ENCODE peak calls at places on chromosomes 5 and 9, in nine cellular contexts. N is NCI-H146, V is neural progenitor cell, G is GM12865, R is MCF 10A, D is transverse colon, X is globus pallidus, M is COR-L47, I is endothelial cell. A is an unnamed sample.

GRCh38 chr5:103849934-103850333 is 287.3 kb upstream of the NUDT12 start:
- DNase-seq in G (peak), V (no peak), X (no peak), R (peak), M (no peak), I (no peak), N (no peak), D (no peak), A (no peak)

GRCh38 chr5:142611154-142611553 is 74.7 kb downstream of the FGF1 start:
- DNase-seq in R (peak), X (peak), D (peak), N (peak), V (peak), M (peak), G (peak), I (peak), A (peak)

GRCh38 chr5:65566505-65566904 is 3.4 kb downstream of the PPWD1 start:
- DNase-seq in D (no peak), I (no peak), M (no peak), X (no peak), V (no peak), R (no peak), G (no peak), N (no peak), A (no peak)

GRCh38 chr5:76742586-76742985 is 26.7 kb downstream of the F2R start:
- DNase-seq in G (no peak), X (no peak), I (no peak), V (no peak), N (no peak), D (no peak), R (peak), M (no peak), A (no peak)

GRCh38 chr5:12354686-12355085 is 450.4 kb upstream of the CTNND2 start:
- DNase-seq in D (no peak), R (no peak), V (peak), M (no peak), X (no peak), I (no peak), N (no peak), G (no peak), A (no peak)

GRCh38 chr5:124444147-124444775 is 302.2 kb downstream of the ZNF608 start:
- DNase-seq in M (no peak), G (peak), N (no peak), R (no peak), X (no peak), V (no peak), I (no peak), D (no peak), A (no peak)

GRCh38 chr9:136902259-136902821 is 16.0 kb downstream of the TRAF2 start:
- DNase-seq in M (no peak), G (peak), N (no peak), X (no peak), V (no peak), I (no peak), D (peak), R (peak), A (no peak)

GRCh38 chr9:95273369-95274051 is 44.0 kb downstream of the FANCC start:
- DNase-seq in G (peak), I (no peak), N (no peak), M (no peak), V (no peak), R (no peak), X (no peak), D (no peak), A (no peak)

GRCh38 chr9:20623021-20623747 is 885 bp upstream of the MLLT3 start:
- DNase-seq in N (peak), M (peak), D (peak), I (peak), R (peak), V (peak), X (peak), G (peak), A (peak)

GRCh38 chr9:123488683-123489321 is 132.8 kb downstream of the CRB2 start:
- DNase-seq in X (no peak), R (no peak), M (no peak), I (no peak), D (no peak), N (no peak), V (peak), G (no peak), A (no peak)

GRCh38 chr9:99005651-99006050 is 61.9 kb downstream of the COL15A1 start:
- DNase-seq in N (no peak), D (no peak), I (no peak), G (no peak), V (no peak), X (no peak), R (no peak), M (no peak), A (peak)

GRCh38 chr9:656918-657583 is 184.4 kb upstream of the DMRT1 start:
- DNase-seq in R (peak), M (no peak), V (no peak), I (no peak), X (no peak), N (no peak), G (no peak), D (no peak), A (no peak)

GRCh38 chr5:127077346-127077745 is 4.0 kb upstream of the C5orf63 start:
- DNase-seq in N (no peak), R (no peak), X (no peak), V (no peak), G (no peak), M (no peak), D (no peak), I (no peak), A (no peak)

GRCh38 chr5:87541033-87541432 is 128.3 kb upstream of the CCNH start:
- DNase-seq in V (peak), R (peak), X (peak), N (no peak), D (peak), M (peak), I (peak), G (peak), A (peak)

GRCh38 chr9:108919517-108919916 is 14.4 kb downstream of the ELP1 start:
- DNase-seq in X (no peak), G (no peak), I (no peak), D (no peak), V (no peak), M (no peak), R (no peak), N (no peak), A (no peak)

GRCh38 chr5:73438048-73438896 is 10.3 kb downstream of the FOXD1 start:
- DNase-seq in R (no peak), M (no peak), G (no peak), D (no peak), V (no peak), X (no peak), N (peak), I (no peak), A (no peak)

GRCh38 chr5:151739395-151739794 is 19.0 kb downstream of the ATOX1 start:
- DNase-seq in V (no peak), M (no peak), N (no peak), X (no peak), D (no peak), I (no peak), R (no peak), G (no peak), A (peak)

GRCh38 chr9:128285033-128285784 is 9.1 kb downstream of the SWI5 start:
- DNase-seq in R (no peak), X (no peak), I (no peak), V (no peak), D (no peak), N (no peak), G (no peak), M (no peak), A (no peak)

GRCh38 chr9:136014147-136014927 is 53.2 kb upstream of the UBAC1 start:
- DNase-seq in V (no peak), G (no peak), I (no peak), N (no peak), R (no peak), M (no peak), D (peak), X (no peak), A (no peak)

GRCh38 chr9:84447305-84447704 is 106.7 kb upstream of the SLC28A3 start:
- DNase-seq in R (peak), G (no peak), N (no peak), I (no peak), M (no peak), X (no peak), V (no peak), D (no peak), A (no peak)

GRCh38 chr9:128787583-128788156 is 617 bp downstream of the TBC1D13 start:
- DNase-seq in I (no peak), M (no peak), N (peak), G (no peak), D (peak), V (no peak), X (no peak), R (peak), A (no peak)

GRCh38 chr9:134886413-134886913 is 5.9 kb downstream of the FCN2 start:
- DNase-seq in D (no peak), G (no peak), V (no peak), N (no peak), I (no peak), R (no peak), M (no peak), X (no peak), A (no peak)

GRCh38 chr9:33415152-33416038 is 13.0 kb upstream of the AQP7 start:
- DNase-seq in N (peak), D (peak), M (peak), I (peak), R (peak), X (peak), G (peak), V (peak), A (peak)

GRCh38 chr5:21236896-21237830 is 1249.2 kb upstream of the CDH18 start:
- DNase-seq in G (no peak), I (no peak), R (peak), M (peak), N (peak), D (no peak), V (no peak), X (no peak), A (no peak)

GRCh38 chr5:55865831-55866230 is 14.7 kb downstream of the IL31RA start:
- DNase-seq in M (no peak), D (no peak), N (no peak), G (no peak), V (peak), R (no peak), I (no peak), X (no peak), A (peak)

GRCh38 chr9:34338664-34339063 is 9.3 kb downstream of the NUDT2 start:
- DNase-seq in R (no peak), G (no peak), D (no peak), X (peak), N (no peak), V (no peak), I (no peak), M (no peak), A (no peak)

GRCh38 chr5:2371419-2371710 is 380.1 kb downstream of the IRX2 start:
- DNase-seq in G (no peak), V (no peak), X (no peak), D (no peak), N (no peak), M (no peak), R (no peak), I (no peak), A (no peak)

GRCh38 chr5:162132348-162132747 is 64.8 kb downstream of the GABRG2 start:
- DNase-seq in D (no peak), N (no peak), R (no peak), X (no peak), V (no peak), M (no peak), G (no peak), I (no peak), A (no peak)

GRCh38 chr5:174145821-174146220 is 100.3 kb downstream of the NSG2 start:
- DNase-seq in N (no peak), I (no peak), G (peak), M (peak), X (peak), R (peak), V (peak), D (no peak), A (peak)

GRCh38 chr5:140549237-140550144 is 2.0 kb downstream of the EIF4EBP3 start:
- DNase-seq in I (no peak), X (peak), D (peak), M (no peak), V (no peak), R (peak), G (no peak), N (no peak), A (peak)

GRCh38 chr5:36945687-36946086 is 69.1 kb downstream of the NIPBL start:
- DNase-seq in G (no peak), N (no peak), X (no peak), V (no peak), D (no peak), M (no peak), I (no peak), R (no peak), A (no peak)

GRCh38 chr5:149931992-149932436 is 12.6 kb downstream of the PDE6A start:
- DNase-seq in R (no peak), I (no peak), D (no peak), M (peak), G (no peak), V (no peak), N (peak), X (no peak), A (no peak)

GRCh38 chr9:99377790-99378775 is 156.0 kb downstream of the SEC61B start:
- DNase-seq in X (peak), R (no peak), N (no peak), V (peak), M (no peak), G (no peak), I (no peak), D (no peak), A (no peak)

GRCh38 chr9:133121200-133122166 is at the start of gene RALGDS:
- DNase-seq in M (peak), D (peak), R (peak), X (peak), G (peak), V (peak), I (peak), N (peak), A (peak)

GRCh38 chr9:120381839-120382238 is 198.1 kb downstream of the CDK5RAP2 start:
- DNase-seq in M (no peak), G (no peak), R (no peak), V (no peak), N (no peak), I (no peak), D (no peak), X (no peak), A (no peak)

GRCh38 chr9:80062581-80062980 is 490.8 kb downstream of the TLE4 start:
- DNase-seq in V (no peak), G (no peak), I (no peak), M (no peak), X (no peak), N (no peak), D (no peak), R (no peak), A (no peak)

GRCh38 chr9:16344343-16344742 is 526.1 kb downstream of the BNC2 start:
- DNase-seq in G (no peak), V (no peak), D (no peak), X (no peak), R (peak), M (no peak), I (no peak), N (no peak), A (no peak)

GRCh38 chr9:99451121-99451606 is 229.1 kb downstream of the SEC61B start:
- DNase-seq in N (no peak), M (no peak), D (no peak), X (peak), G (no peak), R (no peak), V (peak), I (no peak), A (peak)